ENCODE peak calls at places on chromosome 1, in six cellular contexts. A, W, Y, P, F and R are unnamed samples. For H3K4me1, the result is how much of the 10 kb centered on the place peaks cover.

GRCh38 chr1:76219589-76219914 is 145.0 kb downstream of the ST6GALNAC3 start:
- DNase-seq in A (no peak), W (no peak), Y (no peak), P (no peak), F (no peak), R (no peak)

GRCh38 chr1:71634159-71634558 is 553.3 kb upstream of the ZRANB2 start:
- DNase-seq in A (no peak), W (no peak), Y (no peak), P (no peak), F (no peak), R (no peak)

GRCh38 chr1:44268054-44268453 is 54.8 kb downstream of the DMAP1 start:
- DNase-seq in A (no peak), W (no peak), Y (no peak), P (no peak), F (no peak), R (no peak)

GRCh38 chr1:21896652-21897532 is 40.2 kb downstream of the HSPG2 start:
- DNase-seq in A (no peak), W (peak), Y (no peak), P (no peak), F (no peak), R (no peak)

GRCh38 chr1:87806377-87807094 is 477.9 kb downstream of the LMO4 start:
- DNase-seq in A (no peak), W (no peak), Y (no peak), P (no peak), F (no peak), R (no peak)

GRCh38 chr1:92749024-92749634 is 35.8 kb downstream of the EVI5 start:
- DNase-seq in A (peak), W (peak), Y (no peak), P (peak), F (peak), R (peak)

GRCh38 chr1:47911424-47911823 is 85.8 kb downstream of the TRABD2B start:
- DNase-seq in A (no peak), W (no peak), Y (no peak), P (no peak), F (no peak), R (no peak)

GRCh38 chr1:115676498-115677171 is 34.9 kb downstream of the VANGL1 start:
- DNase-seq in A (no peak), W (no peak), Y (no peak), P (no peak), F (peak), R (no peak)

GRCh38 chr1:59232209-59232608 is 64.7 kb upstream of the FGGY start:
- DNase-seq in A (peak), W (no peak), Y (no peak), P (no peak), F (no peak), R (no peak)

GRCh38 chr1:24489674-24490073 is 13.0 kb upstream of the RCAN3 start:
- DNase-seq in A (no peak), W (no peak), Y (no peak), P (no peak), F (no peak), R (no peak)

GRCh38 chr1:204249736-204250427 is 36.1 kb upstream of the GOLT1A start:
- DNase-seq in A (no peak), W (peak), Y (no peak), P (no peak), F (no peak), R (no peak)

GRCh38 chr1:204248954-204249353 is 35.2 kb upstream of the GOLT1A start:
- DNase-seq in A (no peak), W (no peak), Y (no peak), P (no peak), F (no peak), R (no peak)

GRCh38 chr1:204251926-204252689 is 38.3 kb upstream of the GOLT1A start:
- DNase-seq in A (no peak), W (no peak), Y (no peak), P (no peak), F (no peak), R (no peak)

GRCh38 chr1:204250428-204251030 is 36.7 kb upstream of the GOLT1A start:
- DNase-seq in A (peak), W (no peak), Y (no peak), P (no peak), F (no peak), R (no peak)

GRCh38 chr1:204251286-204251685 is 37.5 kb upstream of the GOLT1A start:
- DNase-seq in A (no peak), W (no peak), Y (no peak), P (no peak), F (no peak), R (no peak)
- H2AK5ac ChIP-seq in A (no peak), W (no peak), Y (no peak), P (no peak), F (no peak), R (no peak)

GRCh38 chr1:196535727-196536126 is 72.5 kb downstream of the KCNT2 start:
- DNase-seq in A (peak), W (peak), Y (no peak), P (peak), F (peak), R (peak)

DNA sequence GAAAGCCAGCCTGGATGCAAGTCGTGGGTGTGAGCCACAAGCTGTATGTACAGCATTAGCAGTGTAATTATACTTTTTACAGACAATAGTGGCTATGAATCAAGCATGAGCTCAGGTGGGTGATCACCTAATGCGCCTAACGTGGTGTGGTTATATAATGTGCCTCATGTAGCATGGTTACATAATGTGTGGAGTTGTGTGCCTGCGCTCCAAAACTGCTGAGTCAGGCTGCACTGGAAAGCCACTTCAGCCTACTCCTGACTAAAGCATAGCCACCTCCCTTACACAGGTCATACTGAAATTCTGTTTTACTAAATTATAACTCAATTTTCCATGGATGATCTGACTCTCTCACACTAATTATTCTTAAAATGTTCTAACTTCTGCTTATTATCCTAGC is 69.8 kb downstream of the KCNT2 start:
- DNase-seq in A (no peak), W (peak), Y (no peak), P (no peak), F (no peak), R (no peak)
- H2BK15ac ChIP-seq in A (no peak), W (no peak), Y (no peak), P (no peak), F (no peak), R (no peak)

GRCh38 chr1:180239145-180240096 is 9.4 kb downstream of the LHX4 start:
- DNase-seq in A (no peak), W (peak), Y (no peak), P (no peak), F (no peak), R (no peak)

GRCh38 chr1:180237850-180238476 is 7.9 kb downstream of the LHX4 start:
- DNase-seq in A (no peak), W (no peak), Y (no peak), P (no peak), F (no peak), R (no peak)

GRCh38 chr1:180236698-180237509 is 6.8 kb downstream of the LHX4 start:
- DNase-seq in A (no peak), W (no peak), Y (no peak), P (no peak), F (no peak), R (no peak)

GRCh38 chr1:180235502-180236239 is 5.6 kb downstream of the LHX4 start:
- DNase-seq in A (no peak), W (peak), Y (peak), P (peak), F (no peak), R (no peak)

GRCh38 chr1:180238675-180239074 is 8.6 kb downstream of the LHX4 start:
- DNase-seq in A (no peak), W (no peak), Y (no peak), P (no peak), F (no peak), R (no peak)
- H3K4me1 ChIP-seq in A (under half), W (under half), Y (under half), P (under half), F (under half), R (under half)

GRCh38 chr1:16718908-16719533 is 21.3 kb upstream of the RNU1-4 start:
- DNase-seq in A (no peak), W (no peak), Y (peak), P (peak), F (no peak), R (no peak)

GRCh38 chr1:16717174-16718108 is 22.9 kb upstream of the RNU1-4 start:
- DNase-seq in A (no peak), W (no peak), Y (peak), P (peak), F (no peak), R (no peak)

GRCh38 chr1:16719571-16720402 is 20.5 kb upstream of the RNU1-4 start:
- DNase-seq in A (no peak), W (no peak), Y (peak), P (peak), F (no peak), R (no peak)

GRCh38 chr1:16720403-16721223 is 19.7 kb upstream of the RNU1-4 start:
- DNase-seq in A (no peak), W (no peak), Y (no peak), P (peak), F (no peak), R (no peak)

DNA sequence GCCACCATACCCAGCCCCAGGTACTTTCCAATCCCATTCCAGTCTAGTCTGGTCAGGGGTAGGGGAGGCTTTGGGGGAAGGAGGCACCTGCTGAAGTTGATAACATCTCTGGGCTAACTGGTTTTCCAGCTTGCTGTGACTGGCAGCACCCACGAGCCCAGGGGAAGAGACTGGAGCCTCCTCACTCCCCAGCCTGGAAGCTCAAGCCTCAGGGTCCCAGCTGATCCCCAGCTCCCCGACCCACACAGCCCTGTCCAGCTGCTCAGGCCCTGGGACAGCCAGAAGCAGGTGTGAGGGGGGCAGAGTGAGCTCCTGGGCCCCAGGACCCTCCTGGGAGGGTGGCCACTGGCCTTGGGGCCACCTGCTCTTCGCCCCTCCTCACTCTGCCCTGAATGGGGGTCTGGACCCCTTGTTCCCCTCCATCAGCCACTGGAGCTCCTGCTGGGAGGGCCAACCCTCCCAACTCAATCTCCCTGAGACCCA is 23.6 kb upstream of the RNU1-4 start:
- DNase-seq in A (no peak), W (no peak), Y (no peak), P (peak), F (no peak), R (no peak)
- H2AK5ac ChIP-seq in A (no peak), W (no peak), Y (no peak), P (no peak), F (no peak), R (peak)